ENCODE peak calls at places on chromosome 14, in six cellular contexts. Q is GM06990, E is breast epithelium, Y is fibroblast of mammary gland, R is AG09309, F is stomach. A is an unnamed sample.

GRCh38 chr14:31787377-31787776 is 226.2 kb downstream of the NUBPL start:
- DNase-seq in Q (no peak), E (no peak), F (no peak), R (no peak), Y (peak), A (no peak)

GRCh38 chr14:36652542-36653201 is 9.0 kb upstream of the PAX9 start:
- DNase-seq in Q (no peak), Y (peak), E (no peak), F (no peak), R (no peak), A (no peak)

GRCh38 chr14:49623941-49624806 is 3.6 kb downstream of the MGAT2 start:
- DNase-seq in F (no peak), Q (peak), Y (no peak), R (no peak), E (no peak), A (no peak)

GRCh38 chr14:23828001-23828400 is 125.6 kb upstream of the DHRS4 start:
- DNase-seq in Q (no peak), E (no peak), R (no peak), F (no peak), Y (no peak), A (no peak)

GRCh38 chr14:63026491-63026890 is 18.8 kb downstream of the KCNH5 start:
- DNase-seq in R (no peak), E (no peak), F (no peak), Y (no peak), Q (no peak), A (no peak)

GRCh38 chr14:94945615-94946014 is 175.7 kb upstream of the GSC start:
- DNase-seq in E (no peak), Q (no peak), R (no peak), Y (no peak), F (no peak), A (no peak)

GRCh38 chr14:95527392-95528002 is 7.4 kb upstream of the GLRX5 start:
- DNase-seq in F (peak), Y (peak), Q (no peak), R (peak), E (no peak), A (no peak)

GRCh38 chr14:104037903-104038302 is 47.6 kb upstream of the ASPG start:
- DNase-seq in Y (peak), R (no peak), F (no peak), E (no peak), Q (no peak), A (no peak)

GRCh38 chr14:94612580-94613554 is 676 bp downstream of the SERPINA3 start:
- DNase-seq in E (no peak), R (no peak), Y (no peak), Q (no peak), F (no peak), A (no peak)

GRCh38 chr14:30658645-30659044 is 36.5 kb downstream of the SCFD1 start:
- DNase-seq in E (no peak), Q (no peak), R (no peak), F (no peak), Y (no peak), A (no peak)

GRCh38 chr14:56194062-56194461 is 75.9 kb downstream of the PELI2 start:
- DNase-seq in R (no peak), E (no peak), Q (no peak), F (no peak), Y (no peak), A (no peak)

GRCh38 chr14:67938046-67938445 is 118.5 kb downstream of the RAD51B start:
- DNase-seq in F (no peak), E (no peak), Q (no peak), Y (no peak), R (no peak), A (no peak)

GRCh38 chr14:65637780-65638179 is 225.2 kb downstream of the FUT8 start:
- DNase-seq in Q (peak), Y (peak), F (no peak), R (no peak), E (no peak), A (no peak)

GRCh38 chr14:68547305-68548193 is 245.3 kb downstream of the ZFP36L1 start:
- DNase-seq in E (peak), R (peak), Y (peak), F (peak), Q (no peak), A (peak)

GRCh38 chr14:31716208-31716607 is 155.0 kb downstream of the NUBPL start:
- DNase-seq in E (no peak), R (no peak), Q (no peak), Y (peak), F (no peak), A (no peak)

GRCh38 chr14:96122496-96122895 is 82.1 kb upstream of the BDKRB2 start:
- DNase-seq in Q (no peak), R (no peak), Y (peak), F (no peak), E (no peak), A (no peak)

GRCh38 chr14:23094666-23095195 is at the start of gene ACIN1:
- DNase-seq in E (no peak), Y (peak), F (peak), R (peak), Q (peak), A (peak)

GRCh38 chr14:83568141-83568540 is 1961.8 kb upstream of the FLRT2 start:
- DNase-seq in R (no peak), E (no peak), Y (peak), Q (no peak), F (no peak), A (no peak)

GRCh38 chr14:70871863-70872677 is 35.2 kb upstream of the PCNX1 start:
- DNase-seq in Q (peak), F (no peak), R (no peak), Y (no peak), E (no peak), A (no peak)

GRCh38 chr14:81031488-81031887 is 76.1 kb downstream of the TSHR start:
- DNase-seq in E (peak), Q (no peak), F (peak), R (no peak), Y (no peak), A (no peak)

GRCh38 chr14:51242545-51243490 is 2.8 kb downstream of the TMX1 start:
- DNase-seq in F (no peak), Y (peak), E (no peak), R (no peak), Q (no peak), A (no peak)

GRCh38 chr14:39228044-39228443 is 5.7 kb upstream of the MIA2 start:
- DNase-seq in E (no peak), Y (no peak), F (no peak), R (no peak), Q (no peak), A (no peak)

GRCh38 chr14:32709072-32709471 is 229.6 kb upstream of the NPAS3 start:
- DNase-seq in R (peak), Q (no peak), E (peak), Y (peak), F (no peak), A (no peak)

GRCh38 chr14:23537351-23538048 is 14.1 kb downstream of the ZFHX2 start:
- DNase-seq in R (no peak), F (no peak), Y (no peak), E (no peak), Q (no peak), A (no peak)

DNA sequence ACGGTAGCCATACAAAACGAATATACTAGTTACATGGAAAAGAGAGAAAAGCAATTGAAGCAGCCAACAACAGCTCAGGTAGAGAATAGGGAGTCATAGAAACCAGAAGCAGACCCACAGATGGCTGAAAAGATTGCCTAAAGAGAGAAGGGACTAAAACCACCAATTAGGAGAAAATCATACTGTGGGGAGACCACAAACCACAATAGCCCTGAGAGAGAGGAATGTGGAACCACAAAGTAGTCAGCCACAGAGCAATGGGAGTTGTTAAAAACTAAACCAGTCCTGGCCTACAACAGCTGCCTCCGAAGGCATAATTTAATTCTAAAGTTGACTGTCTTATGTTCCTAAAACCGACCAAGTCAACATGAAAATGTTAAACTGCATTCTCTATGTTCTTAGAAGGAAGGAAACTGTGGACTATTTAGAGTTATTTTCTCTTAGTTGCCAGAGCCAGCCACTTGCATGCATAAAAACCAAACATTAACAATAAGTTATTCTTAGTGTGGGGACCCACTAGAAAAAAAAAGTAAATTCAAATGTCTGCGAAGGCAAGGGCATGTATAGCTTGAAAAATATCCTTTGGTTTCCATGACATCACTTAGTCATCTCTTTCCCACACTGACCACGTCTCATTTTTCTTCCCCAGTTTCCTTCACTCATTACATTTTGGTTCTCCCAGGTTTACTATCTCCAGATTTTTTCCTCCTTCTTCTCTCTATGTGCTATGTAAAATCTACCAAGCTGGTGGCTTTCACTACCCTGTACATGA is 398.0 kb downstream of the NOVA1 start:
- DNase-seq in F (no peak), Y (peak), R (no peak), E (no peak), Q (no peak), A (no peak)
- H3K4me3 ChIP-seq in F (no peak), Y (no peak), R (no peak), E (no peak), Q (no peak), A (no peak)

DNA sequence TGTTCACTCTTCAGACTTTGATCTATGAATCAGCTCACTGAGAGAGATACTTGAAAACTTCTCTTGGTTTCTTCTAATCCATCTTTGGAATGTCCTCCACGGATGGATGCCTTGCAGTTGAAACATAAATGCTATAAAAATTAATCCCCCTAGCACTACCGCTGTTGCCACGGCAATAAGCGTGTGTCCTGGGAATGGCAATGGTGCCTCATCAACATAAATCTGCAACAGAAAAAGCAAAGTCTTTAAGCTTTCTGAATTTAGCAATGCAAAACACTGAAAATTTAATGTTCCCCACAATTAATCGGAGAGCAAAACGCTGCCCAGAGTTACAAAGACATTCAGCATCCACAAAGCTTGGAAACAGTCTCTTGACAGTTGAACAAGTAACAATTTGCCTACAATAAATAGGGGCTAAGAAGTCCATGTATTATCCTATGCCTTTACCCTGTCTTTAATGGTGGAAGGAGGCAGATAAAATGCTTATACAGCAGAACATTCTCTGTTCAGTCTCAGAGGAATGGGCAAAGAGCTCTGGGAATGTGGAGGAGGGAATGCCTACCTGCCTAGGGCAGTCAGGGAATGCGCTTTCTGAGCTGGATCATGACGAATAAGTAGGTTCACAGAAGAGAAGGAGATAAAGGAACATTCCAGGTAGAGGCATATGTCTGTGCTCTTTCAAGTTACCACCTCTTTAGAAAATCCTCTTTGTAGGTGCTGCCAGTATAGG is 70.9 kb upstream of the PPP4R3A start:
- DNase-seq in E (no peak), Q (no peak), Y (no peak), R (no peak), F (no peak), A (no peak)
- H3K4me3 ChIP-seq in E (no peak), Q (no peak), Y (no peak), R (no peak), F (no peak), A (no peak)

GRCh38 chr14:88688386-88688785 is 104.4 kb downstream of the EML5 start:
- DNase-seq in E (no peak), F (no peak), Q (no peak), R (no peak), Y (no peak), A (no peak)
- H3K4me3 ChIP-seq in E (no peak), F (no peak), Q (no peak), R (no peak), Y (no peak), A (no peak)

DNA sequence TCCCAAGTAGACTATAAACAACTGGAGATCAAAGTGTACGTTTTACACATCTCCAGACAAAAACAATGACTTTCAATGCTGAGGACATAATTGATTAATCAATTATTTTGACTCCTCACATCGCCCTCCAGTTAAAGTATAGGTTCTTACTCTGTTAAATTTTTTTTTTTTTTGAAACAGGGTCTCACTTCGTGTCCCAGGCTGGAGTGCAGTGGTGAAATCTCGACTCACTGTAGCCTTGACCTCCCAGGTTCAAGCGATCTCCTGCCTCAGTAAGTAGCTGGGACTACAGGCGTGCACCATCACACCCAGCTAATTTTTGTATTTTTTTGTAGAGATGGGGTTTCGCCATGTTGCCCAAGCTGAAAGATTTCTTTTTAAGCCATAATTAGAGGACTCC is 938 bp upstream of the CCNB1IP1 start:
- DNase-seq in E (no peak), Y (no peak), F (no peak), Q (no peak), R (no peak), A (no peak)
- H3K4me3 ChIP-seq in E (no peak), Y (no peak), F (no peak), Q (no peak), R (no peak), A (no peak)

GRCh38 chr14:74325446-74325845 is 22.7 kb upstream of the ABCD4 start:
- DNase-seq in Q (no peak), E (no peak), R (no peak), F (no peak), Y (no peak), A (no peak)

GRCh38 chr14:74326369-74327152 is 21.7 kb upstream of the VRTN start:
- DNase-seq in Q (no peak), R (no peak), E (no peak), Y (no peak), F (no peak), A (no peak)

GRCh38 chr14:74324945-74325361 is 22.2 kb upstream of the ABCD4 start:
- DNase-seq in R (no peak), E (no peak), F (no peak), Q (no peak), Y (peak), A (no peak)
- H3K4me3 ChIP-seq in R (no peak), E (no peak), F (no peak), Q (no peak), Y (no peak), A (no peak)

GRCh38 chr14:91834571-91834970 is 32.8 kb downstream of the TC2N start:
- DNase-seq in Y (no peak), E (no peak), R (no peak), F (no peak), Q (no peak), A (no peak)

GRCh38 chr14:91830777-91831176 is 36.6 kb downstream of the TC2N start:
- DNase-seq in Y (no peak), F (peak), E (peak), R (no peak), Q (no peak), A (no peak)

GRCh38 chr14:91827746-91828145 is 39.6 kb downstream of the TC2N start:
- DNase-seq in R (no peak), Y (no peak), Q (no peak), E (no peak), F (no peak), A (no peak)

GRCh38 chr14:91829511-91829910 is 37.8 kb downstream of the TC2N start:
- DNase-seq in E (no peak), Q (no peak), F (no peak), Y (no peak), R (no peak), A (no peak)

DNA sequence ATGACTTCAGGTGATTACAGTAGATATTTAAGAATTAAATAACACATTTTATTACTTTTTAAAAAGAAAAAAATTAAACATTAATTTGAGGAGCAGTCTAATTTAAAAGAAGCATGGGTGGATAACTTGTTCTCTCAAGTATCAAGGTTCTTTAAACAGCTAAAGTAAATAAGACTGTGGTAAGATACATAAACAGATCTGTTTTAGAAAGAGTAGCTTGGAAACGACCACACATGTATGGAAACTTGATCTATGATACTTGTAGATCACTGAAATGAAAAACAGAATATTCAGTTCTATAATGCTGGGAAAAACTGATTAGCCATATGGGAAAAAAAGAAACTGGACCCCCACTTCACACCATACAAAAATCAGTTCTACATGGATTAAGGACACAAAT is 36.0 kb downstream of the TC2N start:
- DNase-seq in Q (no peak), R (no peak), Y (no peak), E (no peak), F (no peak), A (no peak)
- H3K4me3 ChIP-seq in Q (no peak), R (no peak), Y (no peak), E (no peak), F (no peak), A (no peak)

GRCh38 chr14:92780865-92781264 is 13.2 kb upstream of the GOLGA5 start:
- DNase-seq in Y (no peak), E (no peak), R (no peak), F (no peak), Q (no peak), A (no peak)
- H3K4me3 ChIP-seq in Y (no peak), E (no peak), R (no peak), F (no peak), Q (no peak), A (no peak)

DNA sequence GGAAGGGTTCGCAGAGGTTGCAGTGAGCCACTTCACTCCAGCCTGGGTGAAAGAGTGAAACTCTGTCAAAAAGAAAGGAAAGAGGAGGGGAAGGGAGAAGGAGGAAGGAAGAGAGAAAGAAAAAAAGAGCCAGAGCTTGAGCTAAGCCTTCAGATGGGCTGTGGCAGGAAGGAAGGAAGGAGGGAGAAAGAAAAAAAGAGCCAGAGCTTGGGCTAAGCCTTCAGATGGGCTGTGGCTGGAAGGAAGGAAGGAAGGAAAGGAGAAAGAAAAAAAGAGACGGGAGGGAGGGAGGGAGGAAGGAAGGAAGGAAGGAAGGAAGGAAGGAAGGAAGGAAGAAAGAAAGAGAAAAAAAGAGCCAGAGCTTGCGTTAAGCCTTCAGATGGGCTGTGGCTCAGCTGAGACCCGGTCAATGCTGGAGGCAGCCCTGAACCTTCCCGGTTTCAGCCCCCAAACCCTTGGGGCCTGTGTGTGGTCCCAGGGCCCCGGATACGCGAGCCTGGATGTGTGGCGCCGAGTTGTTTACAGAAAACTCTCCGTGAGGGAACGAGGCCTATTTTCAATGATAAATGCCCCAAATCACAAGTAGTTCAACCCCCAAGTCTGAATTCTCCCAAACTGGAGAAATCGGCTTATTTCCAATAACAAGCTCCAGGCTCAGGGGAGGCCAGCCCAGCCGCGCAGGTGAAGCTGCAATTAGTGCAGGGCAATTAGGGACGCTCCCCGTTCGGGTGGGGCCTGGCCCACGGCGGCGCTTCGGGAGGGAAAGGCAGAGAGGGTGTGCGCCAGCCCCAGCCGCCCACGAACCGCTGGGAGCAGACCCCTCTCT is 13.8 kb upstream of the ANKRD9 start:
- DNase-seq in E (no peak), R (no peak), F (no peak), Y (no peak), Q (no peak), A (no peak)
- H3K4me3 ChIP-seq in E (no peak), R (no peak), F (peak), Y (no peak), Q (no peak), A (peak)

DNA sequence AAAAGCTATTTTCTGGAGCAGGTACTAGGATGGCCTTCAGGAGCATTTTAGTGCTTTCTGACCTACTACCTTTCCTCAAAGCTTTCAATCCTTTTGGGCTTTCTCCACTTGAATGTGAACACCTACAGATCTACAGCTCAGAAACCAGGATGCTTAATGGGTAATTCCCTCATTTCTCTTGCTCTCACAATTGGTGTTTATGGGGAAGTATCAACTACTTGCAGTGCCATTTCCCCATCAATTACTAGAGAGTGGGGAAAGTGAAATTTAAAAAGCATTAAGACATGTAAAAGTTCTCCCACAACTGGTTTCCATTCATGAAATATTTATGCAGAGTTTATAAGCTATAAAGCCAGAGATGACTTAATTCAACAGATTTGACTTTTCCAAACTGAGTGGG is 2.1 kb upstream of the YY1 start:
- DNase-seq in E (no peak), R (no peak), F (no peak), Y (no peak), Q (no peak), A (no peak)
- H3K4me3 ChIP-seq in E (no peak), R (peak), F (peak), Y (peak), Q (peak), A (peak)

GRCh38 chr14:54651649-54652048 is 84.7 kb downstream of the SAMD4A start:
- DNase-seq in Y (no peak), R (no peak), F (no peak), E (no peak), Q (no peak), A (no peak)
- H3K4me3 ChIP-seq in Y (no peak), R (no peak), F (no peak), E (no peak), Q (no peak), A (no peak)

A was measured in esophagus muscularis mucosa.